ENCODE peak calls at places on chromosome 14, in six cellular contexts. One of them, this sample, is unnamed.
A peak's percentile ranks its signal among the peaks of the same experiment; 100 is the strongest.

GRCh38 chr14:91400696-91401095 is 16.9 kb downstream of the CCDC88C start:
- DNase-seq in RPMI7951: no peak
- DNase-seq in naive thymus-derived CD4-positive, alpha-beta T cell: no peak
- DNase-seq in WTC11: no peak
- DNase-seq in tibial nerve: no peak
- DNase-seq in activated CD4-positive, alpha-beta T cell treated with anti-CD3 and anti-CD28 coated beads, Interleukin-2, amount 10 ng/mL, durations not matched to agents 7 days and 5 days: no peak
- DNase-seq in this sample: no peak

GRCh38 chr14:57979376-57980048 is 113.6 kb upstream of the SLC35F4 start:
- DNase-seq in RPMI7951: no peak
- DNase-seq in naive thymus-derived CD4-positive, alpha-beta T cell: no peak
- DNase-seq in WTC11: no peak
- DNase-seq in tibial nerve: no peak
- DNase-seq in activated CD4-positive, alpha-beta T cell treated with anti-CD3 and anti-CD28 coated beads, Interleukin-2, amount 10 ng/mL, durations not matched to agents 7 days and 5 days: no peak
- DNase-seq in this sample: no peak

GRCh38 chr14:29310210-29310609 is 543.6 kb downstream of the FOXG1 start:
- DNase-seq in RPMI7951: no peak
- DNase-seq in naive thymus-derived CD4-positive, alpha-beta T cell: no peak
- DNase-seq in WTC11: no peak
- DNase-seq in tibial nerve: no peak
- DNase-seq in activated CD4-positive, alpha-beta T cell treated with anti-CD3 and anti-CD28 coated beads, Interleukin-2, amount 10 ng/mL, durations not matched to agents 7 days and 5 days: no peak
- DNase-seq in this sample: no peak

GRCh38 chr14:74246561-74246960 is 7.3 kb downstream of the VSX2 start:
- DNase-seq in RPMI7951: no peak
- DNase-seq in naive thymus-derived CD4-positive, alpha-beta T cell: no peak
- DNase-seq in WTC11: no peak
- DNase-seq in tibial nerve: no peak
- DNase-seq in activated CD4-positive, alpha-beta T cell treated with anti-CD3 and anti-CD28 coated beads, Interleukin-2, amount 10 ng/mL, durations not matched to agents 7 days and 5 days: no peak
- DNase-seq in this sample: no peak

GRCh38 chr14:92341791-92342190 is 18.8 kb downstream of the SLC24A4 start:
- DNase-seq in RPMI7951: no peak
- DNase-seq in naive thymus-derived CD4-positive, alpha-beta T cell: no peak
- DNase-seq in WTC11: no peak
- DNase-seq in tibial nerve: no peak
- DNase-seq in activated CD4-positive, alpha-beta T cell treated with anti-CD3 and anti-CD28 coated beads, Interleukin-2, amount 10 ng/mL, durations not matched to agents 7 days and 5 days: no peak
- DNase-seq in this sample: no peak

GRCh38 chr14:31479026-31479425 is 8.8 kb downstream of the GPR33 start:
- DNase-seq in RPMI7951: no peak
- DNase-seq in naive thymus-derived CD4-positive, alpha-beta T cell: no peak
- DNase-seq in WTC11: no peak
- DNase-seq in tibial nerve: no peak
- DNase-seq in activated CD4-positive, alpha-beta T cell treated with anti-CD3 and anti-CD28 coated beads, Interleukin-2, amount 10 ng/mL, durations not matched to agents 7 days and 5 days: no peak
- DNase-seq in this sample: no peak

GRCh38 chr14:37595809-37596595 is 573 bp downstream of the TTC6 start:
- DNase-seq in RPMI7951: peak; percentile 3
- DNase-seq in naive thymus-derived CD4-positive, alpha-beta T cell: no peak
- DNase-seq in WTC11: peak; percentile 65
- DNase-seq in tibial nerve: no peak
- DNase-seq in activated CD4-positive, alpha-beta T cell treated with anti-CD3 and anti-CD28 coated beads, Interleukin-2, amount 10 ng/mL, durations not matched to agents 7 days and 5 days: no peak
- DNase-seq in this sample: no peak

GRCh38 chr14:101019974-101020710 is 116.6 kb upstream of the RTL1 start:
- DNase-seq in RPMI7951: no peak
- DNase-seq in naive thymus-derived CD4-positive, alpha-beta T cell: no peak
- DNase-seq in WTC11: no peak
- DNase-seq in tibial nerve: no peak
- DNase-seq in activated CD4-positive, alpha-beta T cell treated with anti-CD3 and anti-CD28 coated beads, Interleukin-2, amount 10 ng/mL, durations not matched to agents 7 days and 5 days: no peak
- DNase-seq in this sample: peak; percentile 4

GRCh38 chr14:72742682-72743195 is 151.2 kb downstream of the DPF3 start:
- DNase-seq in RPMI7951: no peak
- DNase-seq in naive thymus-derived CD4-positive, alpha-beta T cell: no peak
- DNase-seq in WTC11: no peak
- DNase-seq in tibial nerve: no peak
- DNase-seq in activated CD4-positive, alpha-beta T cell treated with anti-CD3 and anti-CD28 coated beads, Interleukin-2, amount 10 ng/mL, durations not matched to agents 7 days and 5 days: no peak
- DNase-seq in this sample: no peak

GRCh38 chr14:79549515-79549914 is 661.8 kb downstream of the DIO2 start:
- DNase-seq in RPMI7951: no peak
- DNase-seq in naive thymus-derived CD4-positive, alpha-beta T cell: no peak
- DNase-seq in WTC11: no peak
- DNase-seq in tibial nerve: no peak
- DNase-seq in activated CD4-positive, alpha-beta T cell treated with anti-CD3 and anti-CD28 coated beads, Interleukin-2, amount 10 ng/mL, durations not matched to agents 7 days and 5 days: no peak
- DNase-seq in this sample: no peak

GRCh38 chr14:61649283-61649682 is 46.0 kb upstream of the HIF1A start:
- DNase-seq in RPMI7951: no peak
- DNase-seq in naive thymus-derived CD4-positive, alpha-beta T cell: peak; percentile 52
- DNase-seq in WTC11: no peak
- DNase-seq in tibial nerve: no peak
- DNase-seq in activated CD4-positive, alpha-beta T cell treated with anti-CD3 and anti-CD28 coated beads, Interleukin-2, amount 10 ng/mL, durations not matched to agents 7 days and 5 days: no peak
- DNase-seq in this sample: no peak

GRCh38 chr14:64556526-64556925 is 6.8 kb downstream of the PPP1R36 start:
- DNase-seq in RPMI7951: peak; percentile 75
- DNase-seq in naive thymus-derived CD4-positive, alpha-beta T cell: no peak
- DNase-seq in WTC11: no peak
- DNase-seq in tibial nerve: no peak
- DNase-seq in activated CD4-positive, alpha-beta T cell treated with anti-CD3 and anti-CD28 coated beads, Interleukin-2, amount 10 ng/mL, durations not matched to agents 7 days and 5 days: no peak
- DNase-seq in this sample: no peak

GRCh38 chr14:23307146-23307447 is 464 bp downstream of the BCL2L2 start:
- DNase-seq in RPMI7951: no peak
- DNase-seq in naive thymus-derived CD4-positive, alpha-beta T cell: no peak
- DNase-seq in WTC11: no peak
- DNase-seq in tibial nerve: no peak
- DNase-seq in activated CD4-positive, alpha-beta T cell treated with anti-CD3 and anti-CD28 coated beads, Interleukin-2, amount 10 ng/mL, durations not matched to agents 7 days and 5 days: no peak
- DNase-seq in this sample: no peak

GRCh38 chr14:92565718-92566115 is 52.1 kb downstream of the RIN3 start:
- DNase-seq in RPMI7951: no peak
- DNase-seq in naive thymus-derived CD4-positive, alpha-beta T cell: no peak
- DNase-seq in WTC11: no peak
- DNase-seq in tibial nerve: no peak
- DNase-seq in activated CD4-positive, alpha-beta T cell treated with anti-CD3 and anti-CD28 coated beads, Interleukin-2, amount 10 ng/mL, durations not matched to agents 7 days and 5 days: no peak
- DNase-seq in this sample: no peak

GRCh38 chr14:104700747-104701215 is 11.4 kb downstream of the INF2 start:
- DNase-seq in RPMI7951: no peak
- DNase-seq in naive thymus-derived CD4-positive, alpha-beta T cell: no peak
- DNase-seq in WTC11: no peak
- DNase-seq in tibial nerve: no peak
- DNase-seq in activated CD4-positive, alpha-beta T cell treated with anti-CD3 and anti-CD28 coated beads, Interleukin-2, amount 10 ng/mL, durations not matched to agents 7 days and 5 days: no peak
- DNase-seq in this sample: no peak

GRCh38 chr14:98229676-98230366 is 1042.2 kb downstream of the BCL11B start:
- DNase-seq in RPMI7951: no peak
- DNase-seq in naive thymus-derived CD4-positive, alpha-beta T cell: peak; percentile 74
- DNase-seq in WTC11: no peak
- DNase-seq in tibial nerve: no peak
- DNase-seq in activated CD4-positive, alpha-beta T cell treated with anti-CD3 and anti-CD28 coated beads, Interleukin-2, amount 10 ng/mL, durations not matched to agents 7 days and 5 days: no peak
- DNase-seq in this sample: no peak

GRCh38 chr14:59123975-59124374 is 64.5 kb upstream of the DAAM1 start:
- DNase-seq in RPMI7951: peak; percentile 35
- DNase-seq in naive thymus-derived CD4-positive, alpha-beta T cell: no peak
- DNase-seq in WTC11: no peak
- DNase-seq in tibial nerve: no peak
- DNase-seq in activated CD4-positive, alpha-beta T cell treated with anti-CD3 and anti-CD28 coated beads, Interleukin-2, amount 10 ng/mL, durations not matched to agents 7 days and 5 days: no peak
- DNase-seq in this sample: no peak

GRCh38 chr14:28754209-28754985 is 12.2 kb upstream of the FOXG1 start:
- DNase-seq in RPMI7951: peak; percentile 42
- DNase-seq in naive thymus-derived CD4-positive, alpha-beta T cell: no peak
- DNase-seq in WTC11: peak; percentile 33
- DNase-seq in tibial nerve: no peak
- DNase-seq in activated CD4-positive, alpha-beta T cell treated with anti-CD3 and anti-CD28 coated beads, Interleukin-2, amount 10 ng/mL, durations not matched to agents 7 days and 5 days: no peak
- DNase-seq in this sample: no peak

GRCh38 chr14:35553808-35554207 is 19.8 kb downstream of the INSM2 start:
- DNase-seq in RPMI7951: peak; percentile 6
- DNase-seq in naive thymus-derived CD4-positive, alpha-beta T cell: no peak
- DNase-seq in WTC11: no peak
- DNase-seq in tibial nerve: no peak
- DNase-seq in activated CD4-positive, alpha-beta T cell treated with anti-CD3 and anti-CD28 coated beads, Interleukin-2, amount 10 ng/mL, durations not matched to agents 7 days and 5 days: no peak
- DNase-seq in this sample: no peak

GRCh38 chr14:70754989-70755388 is 54.3 kb downstream of the MAP3K9 start:
- DNase-seq in RPMI7951: peak; percentile 78
- DNase-seq in naive thymus-derived CD4-positive, alpha-beta T cell: no peak
- DNase-seq in WTC11: no peak
- DNase-seq in tibial nerve: no peak
- DNase-seq in activated CD4-positive, alpha-beta T cell treated with anti-CD3 and anti-CD28 coated beads, Interleukin-2, amount 10 ng/mL, durations not matched to agents 7 days and 5 days: no peak
- DNase-seq in this sample: no peak

GRCh38 chr14:101950516-101951215 is 13.7 kb upstream of the DYNC1H1 start:
- DNase-seq in RPMI7951: no peak
- DNase-seq in naive thymus-derived CD4-positive, alpha-beta T cell: no peak
- DNase-seq in WTC11: no peak
- DNase-seq in tibial nerve: no peak
- DNase-seq in activated CD4-positive, alpha-beta T cell treated with anti-CD3 and anti-CD28 coated beads, Interleukin-2, amount 10 ng/mL, durations not matched to agents 7 days and 5 days: no peak
- DNase-seq in this sample: no peak

This sample was measured in uterus.